ENCODE peak calls at places on chromosomes 4 and X, in ten cellular contexts. W, D, P, F, M, S, A, O, I and V are unnamed samples.

GRCh38 chrX:109632906-109633504 is 8.0 kb upstream of the KCNE5 start:
- DNase-seq in W (peak; percentile 56), D (peak; percentile 30), P (peak; percentile 16), F (peak; percentile 8), M (no peak), S (no peak), A (no peak), O (no peak), I (peak; percentile 46), V (peak; percentile 45)

GRCh38 chr4:165834116-165834515 is 38.9 kb upstream of the TLL1 start:
- DNase-seq in W (no peak), D (no peak), P (no peak), F (no peak), M (no peak), S (no peak), A (no peak), O (no peak), I (no peak), V (no peak)

GRCh38 chr4:36133658-36134057 is 110.7 kb downstream of the ARAP2 start:
- DNase-seq in W (no peak), D (no peak), P (no peak), F (no peak), M (no peak), S (no peak), A (no peak), O (no peak), I (no peak), V (no peak)

GRCh38 chr4:10045481-10045880 is 24.2 kb upstream of the SLC2A9 start:
- DNase-seq in W (peak; percentile 25), D (peak; percentile 36), P (no peak), F (peak; percentile 73), M (no peak), S (no peak), A (no peak), O (no peak), I (peak; percentile 29), V (peak; percentile 37)

GRCh38 chrX:96407501-96407900 is 277.1 kb upstream of the DIAPH2 start:
- DNase-seq in W (peak; percentile 80), D (peak; percentile 55), P (no peak), F (peak; percentile 69), M (no peak), S (no peak), A (no peak), O (no peak), I (peak; percentile 76), V (peak; percentile 84)

GRCh38 chr4:88865466-88865865 is 167.8 kb upstream of the NAP1L5 start:
- DNase-seq in W (no peak), D (no peak), P (no peak), F (no peak), M (no peak), S (no peak), A (no peak), O (no peak), I (no peak), V (no peak)

GRCh38 chrX:23811135-23811781 is 28.3 kb downstream of the SAT1 start:
- DNase-seq in W (no peak), D (no peak), P (no peak), F (peak; percentile 9), M (no peak), S (no peak), A (no peak), O (no peak), I (peak; percentile 19), V (peak; percentile 60)

GRCh38 chrX:41671082-41671481 is 17.7 kb upstream of the GPR34 start:
- DNase-seq in W (no peak), D (no peak), P (no peak), F (no peak), M (no peak), S (no peak), A (no peak), O (no peak), I (no peak), V (no peak)

GRCh38 chr4:125315571-125316390 is 1.0 kb downstream of the FAT4 start:
- DNase-seq in W (peak; percentile 62), D (peak; percentile 79), P (peak; percentile 60), F (peak; percentile 46), M (no peak), S (no peak), A (peak; percentile 70), O (peak; percentile 76), I (peak; percentile 65), V (peak; percentile 48)

GRCh38 chr4:109166586-109166985 is 135.9 kb downstream of the COL25A1 start:
- DNase-seq in W (no peak), D (no peak), P (no peak), F (no peak), M (no peak), S (no peak), A (no peak), O (no peak), I (no peak), V (no peak)

GRCh38 chrX:145002776-145003175 is 244.5 kb upstream of the SPANXN1 start:
- DNase-seq in W (no peak), D (no peak), P (no peak), F (peak; percentile 3), M (no peak), S (no peak), A (no peak), O (no peak), I (no peak), V (peak; percentile 45)

GRCh38 chr4:177573487-177573886 is 131.2 kb upstream of the AGA start:
- DNase-seq in W (peak; percentile 70), D (no peak), P (no peak), F (peak; percentile 70), M (no peak), S (no peak), A (no peak), O (no peak), I (peak; percentile 75), V (peak; percentile 96)

GRCh38 chrX:9352683-9353430 is 112.0 kb upstream of the TBL1X start:
- DNase-seq in W (peak; percentile 79), D (no peak), P (no peak), F (peak; percentile 84), M (no peak), S (no peak), A (no peak), O (no peak), I (peak; percentile 70), V (peak; percentile 92)

GRCh38 chrX:45422216-45422925 is 221.7 kb upstream of the DIPK2B start:
- DNase-seq in W (no peak), D (no peak), P (no peak), F (peak; percentile 86), M (no peak), S (no peak), A (no peak), O (no peak), I (peak; percentile 10), V (peak; percentile 45)

GRCh38 chr4:79598801-79599200 is 190.8 kb upstream of the GK2 start:
- DNase-seq in W (no peak), D (no peak), P (no peak), F (no peak), M (no peak), S (no peak), A (no peak), O (no peak), I (no peak), V (no peak)

GRCh38 chrX:9534686-9535085 is 69.8 kb downstream of the TBL1X start:
- DNase-seq in W (peak; percentile 75), D (no peak), P (no peak), F (peak; percentile 73), M (no peak), S (no peak), A (no peak), O (no peak), I (peak; percentile 72), V (peak; percentile 49)

GRCh38 chr4:80125252-80126177 is 52.5 kb upstream of the ANTXR2 start:
- DNase-seq in W (peak; percentile 55), D (no peak), P (no peak), F (peak; percentile 49), M (no peak), S (no peak), A (no peak), O (no peak), I (peak; percentile 59), V (peak; percentile 67)

GRCh38 chr4:41661447-41662076 is 87.0 kb downstream of the PHOX2B start:
- DNase-seq in W (peak; percentile 69), D (peak; percentile 73), P (peak; percentile 50), F (peak; percentile 46), M (no peak), S (peak; percentile 75), A (peak; percentile 60), O (peak; percentile 74), I (peak; percentile 70), V (peak; percentile 48)

GRCh38 chr4:81164623-81165416 is 50.2 kb downstream of the PRKG2 start:
- DNase-seq in W (no peak), D (peak; percentile 42), P (no peak), F (peak; percentile 46), M (no peak), S (no peak), A (no peak), O (no peak), I (no peak), V (peak; percentile 87)

GRCh38 chr4:4387531-4388311 is 819 bp downstream of the NSG1 start:
- DNase-seq in W (no peak), D (peak; percentile 35), P (no peak), F (no peak), M (no peak), S (no peak), A (no peak), O (peak; percentile 34), I (no peak), V (no peak)
- H3K4me3 ChIP-seq in W (peak overlapping the region; percentile 62), D (peak overlapping the region; percentile 75), P (peak overlapping the region; percentile 38), F (no peak overlapping the region), M (peak overlapping the region; percentile 60), S (peak overlapping the region; percentile 58), A (peak overlapping the region; percentile 65), O (peak overlapping the region; percentile 60), I (peak overlapping the region; percentile 64), V (no peak overlapping the region)

DNA sequence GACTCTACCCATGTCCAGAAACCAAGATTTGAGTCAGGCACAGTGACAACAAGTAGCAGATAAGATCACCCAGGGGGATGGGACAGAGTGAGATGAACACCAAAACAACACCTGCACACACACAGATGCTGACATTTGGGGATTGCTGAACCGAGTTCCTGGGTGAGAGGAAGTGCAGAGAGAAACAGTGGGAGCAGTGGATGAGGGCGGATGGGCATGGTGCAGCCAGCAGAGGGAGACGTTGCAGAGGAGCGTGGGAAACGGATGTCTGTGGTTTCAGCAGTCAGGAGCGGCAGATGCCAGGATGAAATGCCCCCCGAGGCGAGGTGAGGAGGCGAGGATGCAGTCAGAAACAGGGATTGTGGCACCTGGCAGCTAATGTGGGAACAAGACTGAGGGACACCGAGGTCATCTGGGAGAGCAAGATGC is 78.6 kb upstream of the STS start:
- DNase-seq in W (peak; percentile 8), D (no peak), P (peak; percentile 41), F (no peak), M (no peak), S (no peak), A (peak; percentile 13), O (no peak), I (no peak), V (no peak)
- TF ChIP-seq CTCF in W (peak; percentile 39), D (no peak), P (peak; percentile 85), F (peak; percentile 19), M (no peak), S (peak; percentile 31), A (peak; percentile 24), O (no peak), I (peak; percentile 36), V (peak; percentile 15)

GRCh38 chr4:147157860-147158701 is 212.4 kb upstream of the TTC29 start:
- DNase-seq in W (peak; percentile 65), D (peak; percentile 59), P (peak; percentile 69), F (peak; percentile 12), M (peak; percentile 79), S (no peak), A (peak; percentile 33), O (peak; percentile 54), I (peak; percentile 60), V (peak; percentile 14)
- H3K4me3 ChIP-seq in W (peak overlapping the region; percentile 58), D (peak overlapping the region; percentile 0), P (peak overlapping the region; percentile 60), F (peak overlapping the region; percentile 60), M (peak overlapping the region; percentile 50), S (peak overlapping the region; percentile 53), A (peak overlapping the region; percentile 38), O (peak overlapping the region; percentile 52), I (peak overlapping the region; percentile 43), V (peak overlapping the region; percentile 47)

GRCh38 chrX:13254076-13254785 is 65.6 kb downstream of the ATXN3L start:
- DNase-seq in W (peak; percentile 68), D (peak; percentile 82), P (peak; percentile 79), F (peak; percentile 43), M (no peak), S (no peak), A (no peak), O (no peak), I (peak; percentile 72), V (peak; percentile 65)
- TF ChIP-seq CTCF in W (peak; percentile 5), D (peak; percentile 32), P (peak; percentile 57), F (no peak), M (no peak), S (no peak), A (peak; percentile 14), O (no peak), I (no peak), V (peak; percentile 2)